ENCODE peak calls at places on chromosome 20, in four cellular contexts. B, T, G and X are unnamed samples. For H3K27me3, the result is how much of the 10 kb centered on the place peaks cover.

GRCh38 chr20:15637971-15638754 is 935.1 kb downstream of the KIF16B start:
- DNase-seq in B (no peak), T (no peak), G (no peak), X (peak)

GRCh38 chr20:4102381-4102780 is 87.0 kb upstream of the RNF24 start:
- DNase-seq in B (no peak), T (peak), G (no peak), X (no peak)

GRCh38 chr20:1809121-1809520 is 86.1 kb upstream of the SIRPA start:
- DNase-seq in B (no peak), T (peak), G (peak), X (peak)

GRCh38 chr20:19855426-19855825 is 97.4 kb downstream of the RIN2 start:
- DNase-seq in B (no peak), T (no peak), G (no peak), X (peak)

GRCh38 chr20:58622671-58623578 is 28.2 kb upstream of the STX16 start:
- DNase-seq in B (no peak), T (peak), G (peak), X (no peak)

GRCh38 chr20:40563296-40563950 is 125.6 kb downstream of the MAFB start:
- DNase-seq in B (no peak), T (peak), G (peak), X (peak)

GRCh38 chr20:37288091-37288490 is 1.4 kb upstream of the MANBAL start:
- DNase-seq in B (no peak), T (no peak), G (no peak), X (no peak)

GRCh38 chr20:9093203-9093962 is 24.5 kb downstream of the PLCB4 start:
- DNase-seq in B (no peak), T (no peak), G (no peak), X (peak)

GRCh38 chr20:34536798-34537394 is 20.7 kb downstream of the DYNLRB1 start:
- DNase-seq in B (no peak), T (peak), G (peak), X (peak)

GRCh38 chr20:29298759-29299613 is 1958.5 kb upstream of the DEFB115 start:
- DNase-seq in B (no peak), T (no peak), G (no peak), X (no peak)

GRCh38 chr20:23379772-23380171 is 17.8 kb downstream of the GZF1 start:
- DNase-seq in B (no peak), T (no peak), G (no peak), X (no peak)

GRCh38 chr20:43963872-43964791 is 49.5 kb downstream of the TOX2 start:
- DNase-seq in B (no peak), T (peak), G (peak), X (no peak)
- H3K27me3 ChIP-seq in B (under half), T (under half), G (under half), X (under half)

GRCh38 chr20:53194891-53195290 is 222.7 kb downstream of the TSHZ2 start:
- DNase-seq in B (no peak), T (no peak), G (no peak), X (no peak)

GRCh38 chr20:53194310-53194709 is 222.2 kb downstream of the TSHZ2 start:
- DNase-seq in B (no peak), T (no peak), G (no peak), X (no peak)

GRCh38 chr20:53201588-53201987 is 229.4 kb downstream of the TSHZ2 start:
- DNase-seq in B (no peak), T (no peak), G (no peak), X (no peak)

GRCh38 chr20:53191957-53192356 is 219.8 kb downstream of the TSHZ2 start:
- DNase-seq in B (no peak), T (no peak), G (no peak), X (no peak)

GRCh38 chr20:53195882-53196610 is 223.9 kb downstream of the TSHZ2 start:
- DNase-seq in B (no peak), T (peak), G (no peak), X (no peak)
- H3K27me3 ChIP-seq in B (under half), T (under half), G (under half), X (under half)

GRCh38 chr20:54475334-54476287 is at the start of gene DOK5:
- DNase-seq in B (peak), T (peak), G (no peak), X (peak)
- H3K27me3 ChIP-seq in B (under half), T (under half), G (under half), X (under half)

GRCh38 chr20:46312945-46313861 is 4.9 kb upstream of the CDH22 start:
- DNase-seq in B (no peak), T (no peak), G (no peak), X (no peak)

GRCh38 chr20:46315311-46315710 is 7.0 kb upstream of the CDH22 start:
- DNase-seq in B (no peak), T (no peak), G (no peak), X (no peak)

GRCh38 chr20:46312075-46312944 is 4.0 kb upstream of the CDH22 start:
- DNase-seq in B (no peak), T (no peak), G (no peak), X (no peak)

GRCh38 chr20:46316984-46317684 is 8.8 kb upstream of the CDH22 start:
- DNase-seq in B (no peak), T (no peak), G (no peak), X (no peak)

GRCh38 chr20:46317685-46318177 is 9.4 kb upstream of the CDH22 start:
- DNase-seq in B (no peak), T (no peak), G (no peak), X (no peak)
- H3K27me3 ChIP-seq in B (under half), T (half or more), G (under half), X (under half)

GRCh38 chr20:61723538-61724257 is 342.0 kb downstream of the TAF4 start:
- DNase-seq in B (no peak), T (no peak), G (no peak), X (no peak)

GRCh38 chr20:61722146-61722678 is 343.5 kb downstream of the TAF4 start:
- DNase-seq in B (no peak), T (no peak), G (no peak), X (no peak)

GRCh38 chr20:61718361-61718760 is 347.3 kb downstream of the TAF4 start:
- DNase-seq in B (no peak), T (no peak), G (no peak), X (no peak)

GRCh38 chr20:61719691-61720347 is 345.9 kb downstream of the TAF4 start:
- DNase-seq in B (no peak), T (no peak), G (no peak), X (no peak)

GRCh38 chr20:61720348-61720696 is 345.4 kb downstream of the TAF4 start:
- DNase-seq in B (no peak), T (no peak), G (no peak), X (no peak)
- H3K27me3 ChIP-seq in B (under half), T (under half), G (under half), X (under half)

GRCh38 chr20:33025318-33025876 is 6.1 kb upstream of the BPIFB6 start:
- DNase-seq in B (no peak), T (no peak), G (no peak), X (no peak)
- H3K27me3 ChIP-seq in B (under half), T (under half), G (under half), X (under half)

DNA sequence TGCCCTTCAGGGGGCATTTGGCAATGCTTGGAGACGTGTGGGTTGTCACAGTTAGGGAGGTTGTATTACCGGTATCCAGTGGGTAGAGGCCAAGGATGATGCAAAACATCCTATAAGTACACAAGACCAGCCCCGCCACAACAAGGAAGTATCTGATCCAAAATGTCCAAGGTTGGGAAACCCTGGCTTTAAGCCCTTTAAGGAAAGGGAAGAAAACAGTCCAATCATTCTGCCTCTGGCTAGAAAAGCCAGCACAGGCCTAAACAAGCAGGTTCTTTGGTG is 3.6 kb upstream of the ZMYND8 start:
- DNase-seq in B (peak), T (peak), G (no peak), X (no peak)
- H3K27me3 ChIP-seq in B (under half), T (under half), G (under half), X (under half)